ENCODE peak calls at places on chromosome 9, in eight cellular contexts. P is transverse colon, G is A549, O is body of pancreas, A is upper lobe of left lung, Z is HCT116, B is uterus, E is H1. V is an unnamed sample.

GRCh38 chr9:125743687-125744428 is 3.3 kb upstream of the PBX3 start:
- DNase-seq in P (no peak), G (no peak), O (no peak), A (no peak), Z (no peak), B (no peak), E (no peak), V (no peak)

GRCh38 chr9:14146201-14146890 is 167.6 kb downstream of the NFIB start:
- DNase-seq in P (no peak), G (no peak), O (no peak), A (no peak), Z (no peak), B (no peak), E (no peak), V (no peak)

GRCh38 chr9:100294806-100295205 is 57.9 kb downstream of the TEX10 start:
- DNase-seq in P (no peak), G (no peak), O (peak; percentile 53), A (no peak), Z (no peak), B (no peak), E (no peak), V (no peak)

GRCh38 chr9:100756217-100756616 is 178.3 kb downstream of the CAVIN4 start:
- DNase-seq in P (no peak), G (no peak), O (peak; percentile 16), A (no peak), Z (no peak), B (no peak), E (no peak), V (no peak)

GRCh38 chr9:37971691-37972090 is 67.8 kb upstream of the SLC25A51 start:
- DNase-seq in P (no peak), G (no peak), O (no peak), A (no peak), Z (no peak), B (no peak), E (no peak), V (no peak)

GRCh38 chr9:89519393-89519805 is 21.5 kb upstream of the SEMA4D start:
- DNase-seq in P (no peak), G (no peak), O (peak; percentile 82), A (no peak), Z (peak; percentile 26), B (no peak), E (no peak), V (no peak)

GRCh38 chr9:107070591-107070990 is 207.6 kb downstream of the ZNF462 start:
- DNase-seq in P (no peak), G (no peak), O (no peak), A (no peak), Z (no peak), B (no peak), E (no peak), V (no peak)

GRCh38 chr9:71663216-71663615 is 105.1 kb downstream of the CEMIP2 start:
- DNase-seq in P (no peak), G (no peak), O (no peak), A (no peak), Z (no peak), B (no peak), E (peak; percentile 27), V (no peak)

GRCh38 chr9:135718616-135719015 is 16.6 kb downstream of the KCNT1 start:
- DNase-seq in P (no peak), G (peak; percentile 35), O (no peak), A (no peak), Z (peak; percentile 12), B (no peak), E (no peak), V (peak; percentile 62)

GRCh38 chr9:86200599-86201162 is 58.8 kb downstream of the C9orf153 start:
- DNase-seq in P (no peak), G (no peak), O (no peak), A (no peak), Z (no peak), B (no peak), E (no peak), V (no peak)

GRCh38 chr9:127568971-127569818 is 42.9 kb upstream of the STXBP1 start:
- DNase-seq in P (peak; percentile 88), G (peak; percentile 73), O (peak; percentile 94), A (peak; percentile 88), Z (no peak), B (peak; percentile 81), E (no peak), V (peak; percentile 76)

GRCh38 chr9:109963079-109963478 is 183.1 kb downstream of the PALM2AKAP2 start:
- DNase-seq in P (no peak), G (no peak), O (no peak), A (no peak), Z (no peak), B (no peak), E (no peak), V (no peak)

GRCh38 chr9:90907790-90908189 is 106.2 kb downstream of the SYK start:
- DNase-seq in P (no peak), G (no peak), O (no peak), A (no peak), Z (no peak), B (no peak), E (no peak), V (no peak)

GRCh38 chr9:110330484-110331115 is 7.1 kb downstream of the TXNDC8 start:
- DNase-seq in P (no peak), G (no peak), O (no peak), A (no peak), Z (no peak), B (no peak), E (no peak), V (no peak)

GRCh38 chr9:85208666-85209065 is 533.1 kb downstream of the AGTPBP1 start:
- DNase-seq in P (no peak), G (no peak), O (no peak), A (no peak), Z (no peak), B (no peak), E (no peak), V (no peak)

GRCh38 chr9:33885948-33886347 is 69.0 kb downstream of the UBE2R2 start:
- DNase-seq in P (no peak), G (no peak), O (no peak), A (no peak), Z (no peak), B (no peak), E (no peak), V (no peak)

GRCh38 chr9:126327016-126327749 is 554 bp downstream of the MVB12B start:
- DNase-seq in P (no peak), G (peak; percentile 44), O (peak; percentile 25), A (peak; percentile 36), Z (no peak), B (peak; percentile 18), E (no peak), V (peak; percentile 25)

GRCh38 chr9:125428515-125429467 is 167.2 kb downstream of the GAPVD1 start:
- DNase-seq in P (no peak), G (no peak), O (no peak), A (no peak), Z (peak; percentile 16), B (no peak), E (no peak), V (no peak)

GRCh38 chr9:135992486-135993408 is 31.6 kb upstream of the UBAC1 start:
- DNase-seq in P (peak; percentile 80), G (peak; percentile 36), O (peak; percentile 72), A (peak; percentile 87), Z (no peak), B (peak; percentile 82), E (no peak), V (peak; percentile 83)

GRCh38 chr9:77819672-77820071 is 171.6 kb upstream of the GNA14 start:
- DNase-seq in P (no peak), G (no peak), O (no peak), A (no peak), Z (no peak), B (no peak), E (no peak), V (no peak)

GRCh38 chr9:123081824-123082223 is 48.4 kb downstream of the GPR21 start:
- DNase-seq in P (no peak), G (peak; percentile 13), O (no peak), A (no peak), Z (peak; percentile 22), B (no peak), E (no peak), V (no peak)

GRCh38 chr9:98049668-98050067 is 6.9 kb upstream of the NANS start:
- DNase-seq in P (no peak), G (no peak), O (no peak), A (no peak), Z (no peak), B (no peak), E (no peak), V (no peak)

GRCh38 chr9:36204906-36205547 is 14.3 kb downstream of the CLTA start:
- DNase-seq in P (no peak), G (peak; percentile 54), O (no peak), A (no peak), Z (no peak), B (no peak), E (no peak), V (peak; percentile 46)

DNA sequence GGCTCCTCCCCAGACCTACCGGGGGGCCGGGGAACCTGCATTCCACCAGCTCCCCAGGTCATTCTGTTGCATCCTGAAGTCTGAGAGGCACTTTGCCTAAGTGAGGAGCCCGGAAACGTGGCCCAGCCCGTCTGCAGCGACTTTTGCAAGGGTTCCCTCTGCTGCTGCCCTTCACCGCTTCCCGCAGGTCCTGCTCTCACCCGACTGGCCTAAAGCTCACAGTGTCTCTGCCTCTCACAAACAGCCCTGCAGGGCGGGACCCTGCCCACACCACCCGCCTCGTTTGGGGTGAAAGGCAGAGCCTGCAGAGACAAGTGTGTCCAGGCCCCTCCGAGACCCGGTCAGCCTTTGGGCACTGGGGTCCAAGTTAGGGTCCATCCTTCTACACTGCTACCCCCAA is 9.5 kb upstream of the WDR5 start:
- DNase-seq in P (no peak), G (no peak), O (no peak), A (no peak), Z (no peak), B (no peak), E (no peak), V (no peak)
- TF ChIP-seq POLR2A in P (no peak), G (no peak), O (no peak), A (no peak), Z (no peak), B (no peak), E (no peak), V (no peak)

GRCh38 chr9:121345070-121345469 is 25.0 kb downstream of the STOM start:
- DNase-seq in P (no peak), G (no peak), O (no peak), A (no peak), Z (no peak), B (no peak), E (no peak), V (no peak)
- H3K27ac ChIP-seq in P (peak overlapping the region; percentile 50), G (no peak overlapping the region), O (no peak overlapping the region), A (peak overlapping the region; percentile 52), Z (no peak overlapping the region), B (peak overlapping the region; percentile 64), E (no peak overlapping the region), V (no peak overlapping the region)

GRCh38 chr9:3549243-3549642 is 23.4 kb upstream of the RFX3 start:
- DNase-seq in P (no peak), G (no peak), O (no peak), A (no peak), Z (no peak), B (no peak), E (no peak), V (no peak)
- H3K4me1 ChIP-seq in P (no peaks in the 10 kb centered on the region), G (no peaks in the 10 kb centered on the region), O (no peaks in the 10 kb centered on the region), A (no peaks in the 10 kb centered on the region), Z (no peaks in the 10 kb centered on the region), B (no peaks in the 10 kb centered on the region), E (no peaks in the 10 kb centered on the region), V (no peaks in the 10 kb centered on the region)

DNA sequence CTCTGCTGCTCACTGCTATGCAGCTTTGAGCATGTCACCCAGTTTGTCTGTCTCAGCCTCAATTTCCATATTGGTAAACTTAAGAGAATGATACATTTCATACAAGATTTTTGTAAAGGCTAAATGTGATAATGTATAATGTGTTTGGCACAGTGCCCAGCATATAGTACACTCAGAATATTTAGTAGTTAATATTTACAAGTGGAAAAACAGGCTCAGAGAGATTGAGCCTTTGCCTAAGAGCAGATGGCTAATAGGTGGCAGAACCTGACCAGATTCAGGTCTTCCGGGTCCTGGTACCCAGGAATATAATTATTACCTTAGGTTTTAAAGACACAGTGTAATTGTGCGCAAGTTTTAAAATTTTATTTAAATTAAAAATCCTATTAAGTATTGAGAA is 46.8 kb upstream of the KIAA1958 start:
- DNase-seq in P (no peak), G (no peak), O (no peak), A (no peak), Z (no peak), B (no peak), E (no peak), V (no peak)
- TF ChIP-seq POLR2A in P (no peak), G (no peak), O (no peak), A (no peak), Z (no peak), B (no peak), E (no peak), V (no peak)